ENCODE peak calls at places on chromosomes 1 and 21, in six cellular contexts. Y is tibial nerve, P is A549, U is stomach, D is transverse colon, M is ovary. T is an unnamed sample.

GRCh38 chr1:166999090-166999489 is 10.0 kb downstream of the MAEL start:
- DNase-seq in Y (no peak), P (no peak), U (no peak), D (no peak), M (no peak), T (no peak)

GRCh38 chr1:10866314-10867091 is 70.1 kb upstream of the CASZ1 start:
- DNase-seq in Y (no peak), P (no peak), U (no peak), D (peak; percentile 16), M (no peak), T (no peak)

GRCh38 chr1:99789715-99790114 is 23.3 kb upstream of the FRRS1 start:
- DNase-seq in Y (no peak), P (no peak), U (no peak), D (no peak), M (no peak), T (no peak)

GRCh38 chr1:114093624-114094302 is 59.9 kb downstream of the SYT6 start:
- DNase-seq in Y (no peak), P (no peak), U (no peak), D (no peak), M (no peak), T (no peak)

GRCh38 chr1:201737350-201738060 is 91.5 kb upstream of the IPO9 start:
- DNase-seq in Y (no peak), P (no peak), U (no peak), D (peak; percentile 30), M (no peak), T (no peak)

GRCh38 chr1:243917177-243917862 is 67.3 kb upstream of the AKT3 start:
- DNase-seq in Y (no peak), P (peak; percentile 48), U (no peak), D (peak; percentile 15), M (peak; percentile 63), T (no peak)

GRCh38 chr21:36732217-36732616 is 33.3 kb downstream of the SIM2 start:
- DNase-seq in Y (no peak), P (no peak), U (no peak), D (no peak), M (no peak), T (no peak)

GRCh38 chr1:16158025-16158424 is 2.2 kb upstream of the EPHA2 start:
- DNase-seq in Y (no peak), P (no peak), U (no peak), D (no peak), M (no peak), T (no peak)

GRCh38 chr1:117396636-117397035 is 29.4 kb downstream of the MAN1A2 start:
- DNase-seq in Y (no peak), P (no peak), U (no peak), D (no peak), M (no peak), T (no peak)

GRCh38 chr1:192550922-192551534 is 24.5 kb upstream of the RGS1 start:
- DNase-seq in Y (no peak), P (no peak), U (no peak), D (no peak), M (no peak), T (no peak)

GRCh38 chr1:205042911-205043806 is at the start of gene CNTN2:
- DNase-seq in Y (no peak), P (no peak), U (no peak), D (no peak), M (no peak), T (no peak)

GRCh38 chr1:39854314-39854713 is 29.0 kb downstream of the TRIT1 start:
- DNase-seq in Y (no peak), P (no peak), U (no peak), D (no peak), M (no peak), T (no peak)

GRCh38 chr1:53722025-53722424 is 16.9 kb downstream of the GLIS1 start:
- DNase-seq in Y (no peak), P (no peak), U (no peak), D (no peak), M (no peak), T (no peak)

GRCh38 chr1:150148834-150149489 is 754 bp upstream of the PLEKHO1 start:
- DNase-seq in Y (no peak), P (no peak), U (peak; percentile 19), D (no peak), M (no peak), T (no peak)

GRCh38 chr21:43873673-43874072 is 8.7 kb downstream of the AGPAT3 start:
- DNase-seq in Y (no peak), P (no peak), U (no peak), D (no peak), M (no peak), T (no peak)

GRCh38 chr1:116323419-116323987 is 49.5 kb upstream of the ATP1A1 start:
- DNase-seq in Y (no peak), P (no peak), U (no peak), D (no peak), M (no peak), T (no peak)

GRCh38 chr1:20167126-20167525 is 18.8 kb upstream of the UBXN10 start:
- DNase-seq in Y (no peak), P (no peak), U (no peak), D (no peak), M (no peak), T (no peak)

GRCh38 chr1:244672961-244673695 is 20.2 kb downstream of the DESI2 start:
- DNase-seq in Y (no peak), P (no peak), U (peak; percentile 31), D (no peak), M (peak; percentile 47), T (no peak)

GRCh38 chr1:220563564-220563963 is 35.6 kb downstream of the MARK1 start:
- DNase-seq in Y (no peak), P (no peak), U (no peak), D (no peak), M (no peak), T (no peak)

GRCh38 chr1:212607206-212607923 is 1.2 kb upstream of the ATF3 start:
- DNase-seq in Y (peak; percentile 38), P (no peak), U (peak; percentile 43), D (peak; percentile 55), M (peak; percentile 58), T (no peak)

GRCh38 chr1:212607924-212608208 is 695 bp upstream of the ATF3 start:
- DNase-seq in Y (no peak), P (no peak), U (no peak), D (no peak), M (no peak), T (no peak)

GRCh38 chr1:212608956-212609700 is 567 bp downstream of the ATF3 start:
- DNase-seq in Y (peak; percentile 23), P (peak; percentile 41), U (peak; percentile 57), D (peak; percentile 61), M (peak; percentile 76), T (peak; percentile 78)

GRCh38 chr1:212609701-212610574 is 1.4 kb downstream of the ATF3 start:
- DNase-seq in Y (peak; percentile 25), P (no peak), U (no peak), D (no peak), M (no peak), T (no peak)

DNA sequence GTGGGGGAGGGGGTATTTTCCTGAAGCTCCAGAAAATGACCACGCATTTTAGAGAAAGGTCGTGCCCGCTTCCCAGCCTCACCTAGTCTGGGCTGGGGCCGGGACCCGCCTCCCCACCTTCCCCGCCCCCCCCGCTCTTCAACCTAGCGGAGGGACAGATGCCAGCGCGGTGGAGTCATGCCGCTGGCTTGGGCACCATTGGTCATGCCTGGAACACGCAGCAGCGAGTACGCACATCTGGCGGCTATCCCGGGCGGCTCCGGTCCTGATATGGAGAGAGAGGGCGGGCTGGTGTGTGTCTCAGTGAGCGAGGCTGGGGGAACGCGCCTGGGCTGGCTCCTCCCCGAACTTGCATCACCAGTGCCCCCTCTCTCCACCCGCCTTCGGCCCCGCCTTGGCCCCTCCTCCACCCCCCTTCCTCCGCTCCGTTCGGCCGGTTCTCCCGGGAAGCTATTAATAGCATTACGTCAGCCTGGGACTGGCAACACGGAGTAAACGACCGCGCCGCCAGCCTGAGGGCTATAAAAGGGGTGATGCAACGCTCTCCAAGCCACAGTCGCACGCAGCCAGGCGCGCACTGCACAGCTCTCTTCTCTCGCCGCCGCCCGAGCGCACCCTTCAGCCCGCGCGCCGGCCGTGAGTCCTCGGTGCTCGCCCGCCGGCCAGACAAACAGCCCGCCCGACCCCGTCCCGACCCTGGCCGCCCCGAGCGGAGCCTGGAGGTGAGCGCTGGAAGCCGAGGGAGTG is at the start of gene ATF3:
- DNase-seq in Y (peak; percentile 98), P (peak; percentile 94), U (peak; percentile 100), D (peak; percentile 99), M (peak; percentile 99), T (peak; percentile 100)
- TF ChIP-seq EP300 in Y (peak; percentile 78), P (peak; percentile 65), U (peak; percentile 32), D (peak; percentile 48), M (peak; percentile 57), T (peak; percentile 22)

DNA sequence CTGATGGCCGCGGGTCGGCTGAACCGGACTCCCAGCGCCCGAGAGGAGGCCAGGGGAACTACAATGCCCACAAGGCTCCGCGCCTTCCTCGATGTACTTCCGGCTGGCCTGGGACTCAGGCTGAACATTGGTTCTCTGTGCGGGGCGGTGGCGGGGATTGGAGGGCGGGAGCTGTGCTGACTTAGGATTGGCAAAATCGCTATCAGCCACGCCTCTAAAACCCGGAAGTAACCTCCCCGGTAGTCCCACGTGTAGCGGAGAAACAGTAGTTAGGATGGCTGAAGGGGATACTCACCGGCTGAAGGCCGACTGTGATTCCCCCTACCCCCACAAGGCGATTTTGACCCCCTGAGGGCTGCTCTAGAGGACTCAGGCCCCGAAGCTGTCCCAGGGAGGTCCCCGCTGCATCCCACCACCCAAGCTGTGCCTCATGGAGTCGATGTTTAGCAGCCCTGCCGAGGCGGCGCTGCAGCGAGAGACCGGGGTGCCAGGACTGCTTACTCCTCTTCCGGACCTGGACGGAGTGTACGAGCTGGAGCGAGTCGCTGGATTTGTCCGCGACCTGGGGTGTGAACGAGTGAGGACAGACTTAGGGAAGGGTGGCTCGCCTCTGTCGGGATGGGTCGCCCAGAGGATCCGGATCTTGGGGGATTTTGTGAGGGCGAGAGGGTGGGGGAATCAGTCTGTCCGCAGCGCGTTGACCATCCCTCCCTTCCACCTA is at the start of gene DPH2:
- DNase-seq in Y (peak; percentile 95), P (peak; percentile 98), U (peak; percentile 97), D (peak; percentile 97), M (peak; percentile 95), T (peak; percentile 99)
- TF ChIP-seq POLR2A in Y (no peak), P (peak; percentile 27), U (no peak), D (no peak), M (no peak), T (no peak)

DNA sequence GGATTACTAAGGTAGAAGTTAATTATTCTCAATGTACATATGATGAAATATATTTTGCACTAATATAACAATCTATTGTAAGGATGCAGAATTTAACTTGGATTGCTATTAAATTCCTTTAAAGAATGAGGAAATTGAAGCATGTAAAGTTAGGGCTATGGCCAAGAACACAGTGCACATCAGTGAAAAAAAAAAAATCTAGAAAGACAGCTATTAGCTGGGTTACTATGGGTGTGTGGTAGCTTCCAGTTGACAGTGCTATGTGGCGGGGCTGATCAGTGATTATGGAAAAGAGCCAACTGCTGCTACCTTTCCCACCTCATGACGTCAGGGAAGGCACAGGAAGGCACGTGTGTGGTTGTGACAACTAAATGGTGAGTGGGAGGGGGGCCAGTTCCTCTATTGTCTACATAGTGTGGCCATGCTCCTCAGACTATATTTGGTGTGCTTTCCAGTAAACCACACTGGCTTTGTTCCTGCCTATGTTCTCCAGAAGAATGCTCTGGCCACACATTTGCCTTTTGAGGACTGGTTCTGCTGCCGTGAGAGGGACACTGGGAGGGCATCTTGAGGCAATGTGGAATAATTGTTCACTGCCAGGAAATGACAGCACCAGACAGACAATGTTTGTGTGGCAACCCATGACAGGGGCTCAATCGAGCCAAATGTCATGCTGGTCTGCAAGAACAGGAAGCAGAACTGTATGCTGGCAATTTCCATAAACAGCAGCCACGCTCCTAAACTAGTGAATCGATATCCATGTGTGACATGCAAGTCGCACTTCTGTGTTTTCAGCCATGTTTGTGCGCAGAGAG is 2.9 kb upstream of the SDE2 start:
- DNase-seq in Y (peak; percentile 78), P (no peak), U (peak; percentile 53), D (peak; percentile 58), M (no peak), T (peak; percentile 89)
- TF ChIP-seq EP300 in Y (peak; percentile 93), P (no peak), U (peak; percentile 18), D (peak; percentile 52), M (no peak), T (no peak)

GRCh38 chr1:169893645-169894423 is at the start of gene SCYL3:
- DNase-seq in Y (peak; percentile 94), P (peak; percentile 96), U (peak; percentile 93), D (peak; percentile 93), M (peak; percentile 92), T (peak; percentile 97)
- TF ChIP-seq POLR2A in Y (no peak), P (peak; percentile 79), U (no peak), D (peak; percentile 91), M (peak; percentile 64), T (no peak)

T was measured in suprapubic skin.